ENCODE peak calls at places on chromosome 21, in nine cellular contexts. F is activated B cell treated with CpG ODN at 0.5 μM for 24 hours; M is NCI-H748 treated with DMSO at 0.1 percent for 48 hours; G is activated naive CD8-positive, alpha-beta T cell treated with anti-CD3 and anti-CD28 coated beads for 36 hours; E is AG09319; C is NT2/D1; D is stimulated activated CD8-positive, alpha-beta memory T cell treated with anti-CD3 and anti-CD28 coated beads, Interleukin-12 subunit alpha, Interleukin-12 subunit beta, amount 100 ng/mL, for 4 hours; O is endothelial cell; V is activated CD4-positive, alpha-beta T cell treated with anti-CD3 and anti-CD28 coated beads, Interleukin-2, amount 50 U/mL, for 24 hours. U is an unnamed sample.
A peak's percentile ranks its signal among the peaks of the same experiment; 100 is the strongest.

GRCh38 chr21:45972353-45972715 is 9.2 kb upstream of the COL6A1 start:
- DNase-seq in F (no peak), G (no peak), D (no peak), O (no peak), C (no peak), M (no peak), V (no peak), E (no peak), U (no peak)

GRCh38 chr21:37916795-37917142 is 512 bp upstream of the KCNJ6 start:
- DNase-seq in M (peak; percentile 46), E (no peak), F (no peak), G (no peak), O (peak; percentile 90), V (no peak), C (peak; percentile 73), D (no peak), U (no peak)

GRCh38 chr21:20882462-20883415 is 115.5 kb upstream of the NCAM2 start:
- DNase-seq in C (peak; percentile 65), F (no peak), V (no peak), D (no peak), E (no peak), O (peak; percentile 53), G (no peak), M (peak; percentile 57), U (no peak)

GRCh38 chr21:42848932-42849758 is 30.2 kb downstream of the WDR4 start:
- DNase-seq in M (no peak), F (no peak), E (no peak), D (no peak), V (no peak), O (no peak), C (no peak), G (no peak), U (no peak)

GRCh38 chr21:27212444-27212843 is 245.6 kb upstream of the ADAMTS5 start:
- DNase-seq in D (no peak), M (no peak), F (no peak), O (no peak), E (no peak), V (no peak), C (no peak), G (no peak), U (no peak)

GRCh38 chr21:44708866-44709425 is 2.4 kb downstream of the TSPEAR start:
- DNase-seq in O (no peak), E (no peak), C (no peak), F (no peak), V (no peak), D (no peak), M (no peak), G (no peak), U (no peak)

GRCh38 chr21:41207401-41208388 is 39.7 kb downstream of the BACE2 start:
- DNase-seq in M (no peak), F (no peak), E (peak; percentile 5), V (no peak), C (no peak), D (no peak), G (no peak), O (no peak), U (no peak)

GRCh38 chr21:34186119-34186719 is 112.8 kb downstream of the MRPS6 start:
- DNase-seq in D (no peak), O (no peak), E (no peak), C (no peak), F (no peak), V (no peak), M (no peak), G (no peak), U (no peak)

GRCh38 chr21:43866233-43866632 is 1.2 kb downstream of the AGPAT3 start:
- DNase-seq in D (no peak), M (no peak), O (no peak), V (peak; percentile 41), C (no peak), E (peak; percentile 38), G (peak; percentile 50), F (no peak), U (no peak)

GRCh38 chr21:35963920-35964451 is 96.3 kb downstream of the SETD4 start:
- DNase-seq in V (no peak), M (no peak), D (no peak), E (no peak), C (no peak), F (no peak), G (no peak), O (no peak), U (no peak)

GRCh38 chr21:42641311-42642218 is 11.9 kb upstream of the PDE9A start:
- DNase-seq in G (no peak), O (no peak), C (peak; percentile 58), D (no peak), E (no peak), F (no peak), V (no peak), M (no peak), U (no peak)

GRCh38 chr21:44952929-44953627 is 13.2 kb downstream of the SLX9 start:
- DNase-seq in V (no peak), E (no peak), C (no peak), G (no peak), M (no peak), D (no peak), F (no peak), O (no peak), U (no peak)

GRCh38 chr21:44459712-44460440 is 4.6 kb downstream of the LRRC3 start:
- DNase-seq in C (no peak), V (no peak), D (no peak), G (no peak), F (no peak), M (no peak), E (no peak), O (no peak), U (no peak)

GRCh38 chr21:38958940-38959685 is 153.4 kb downstream of the ETS2 start:
- DNase-seq in F (no peak), D (no peak), V (no peak), O (no peak), E (peak; percentile 48), M (no peak), G (no peak), C (no peak), U (no peak)

GRCh38 chr21:17348357-17348756 is 164.5 kb upstream of the CXADR start:
- DNase-seq in M (no peak), E (no peak), V (no peak), C (no peak), D (no peak), G (no peak), O (no peak), F (no peak), U (no peak)

GRCh38 chr21:22106720-22107410 is 1108.7 kb downstream of the NCAM2 start:
- DNase-seq in V (no peak), G (no peak), M (no peak), F (no peak), O (no peak), D (no peak), E (no peak), C (no peak), U (no peak)

GRCh38 chr21:46437096-46437498 is 21.6 kb upstream of the DIP2A start:
- DNase-seq in F (no peak), D (no peak), G (no peak), M (no peak), C (no peak), V (no peak), O (no peak), E (no peak), U (no peak)